ENCODE peak calls at places on chromosome 12, in ten cellular contexts. Z, I, L, D, G, W, A, V, Q and H are unnamed samples.

GRCh38 chr12:11622774-11623375 is 26.6 kb upstream of the ETV6 start:
- DNase-seq in Z (no peak), I (no peak), L (no peak), D (no peak), G (no peak), W (no peak), A (no peak), V (no peak), Q (no peak), H (no peak)

GRCh38 chr12:18696971-18697602 is 40.7 kb downstream of the PLCZ1 start:
- DNase-seq in Z (no peak), I (peak), L (no peak), D (no peak), G (no peak), W (no peak), A (no peak), V (peak), Q (no peak), H (no peak)

GRCh38 chr12:2616763-2617162 is 178.0 kb upstream of the FKBP4 start:
- DNase-seq in Z (no peak), I (no peak), L (no peak), D (no peak), G (no peak), W (no peak), A (no peak), V (no peak), Q (no peak), H (no peak)

GRCh38 chr12:127295630-127296029 is 971.3 kb upstream of the TMEM132C start:
- DNase-seq in Z (no peak), I (no peak), L (no peak), D (no peak), G (no peak), W (no peak), A (no peak), V (no peak), Q (no peak), H (no peak)

GRCh38 chr12:1920436-1920835 is 2.0 kb upstream of the CACNA2D4 start:
- DNase-seq in Z (no peak), I (no peak), L (no peak), D (no peak), G (no peak), W (peak), A (no peak), V (no peak), Q (no peak), H (no peak)

GRCh38 chr12:42504049-42504448 is 85.5 kb downstream of the PRICKLE1 start:
- DNase-seq in Z (no peak), I (no peak), L (no peak), D (no peak), G (no peak), W (peak), A (no peak), V (peak), Q (no peak), H (no peak)

GRCh38 chr12:74849801-74850200 is 312.2 kb downstream of the ATXN7L3B start:
- DNase-seq in Z (no peak), I (no peak), L (no peak), D (no peak), G (no peak), W (no peak), A (no peak), V (peak), Q (no peak), H (no peak)

GRCh38 chr12:109951751-109952150 is 44.4 kb downstream of the GIT2 start:
- DNase-seq in Z (no peak), I (peak), L (no peak), D (no peak), G (no peak), W (no peak), A (no peak), V (peak), Q (no peak), H (no peak)

GRCh38 chr12:22100952-22101748 is 55.1 kb downstream of the CMAS start:
- DNase-seq in Z (peak), I (peak), L (no peak), D (no peak), G (no peak), W (no peak), A (no peak), V (peak), Q (no peak), H (no peak)

GRCh38 chr12:97995085-97995484 is 520.3 kb upstream of the TMPO start:
- DNase-seq in Z (no peak), I (no peak), L (no peak), D (no peak), G (no peak), W (no peak), A (no peak), V (no peak), Q (no peak), H (no peak)

GRCh38 chr12:112107728-112108447 is 695 bp downstream of the NAA25 start:
- DNase-seq in Z (peak), I (no peak), L (no peak), D (no peak), G (no peak), W (peak), A (no peak), V (peak), Q (no peak), H (peak)

GRCh38 chr12:131229426-131230339 is 276.0 kb downstream of the ADGRD1 start:
- DNase-seq in Z (no peak), I (no peak), L (no peak), D (no peak), G (no peak), W (no peak), A (no peak), V (no peak), Q (no peak), H (no peak)

GRCh38 chr12:52221912-52222457 is 11.1 kb upstream of the KRT7 start:
- DNase-seq in Z (peak), I (peak), L (peak), D (peak), G (no peak), W (peak), A (peak), V (peak), Q (no peak), H (peak)

GRCh38 chr12:67541625-67541991 is 106.9 kb upstream of the DYRK2 start:
- DNase-seq in Z (no peak), I (peak), L (no peak), D (no peak), G (no peak), W (no peak), A (no peak), V (no peak), Q (no peak), H (no peak)

GRCh38 chr12:94649349-94650142 is 811 bp downstream of the TMCC3 start:
- DNase-seq in Z (peak), I (peak), L (no peak), D (peak), G (peak), W (peak), A (no peak), V (peak), Q (peak), H (peak)

GRCh38 chr12:85279449-85280137 is 427 bp upstream of the ALX1 start:
- DNase-seq in Z (no peak), I (no peak), L (no peak), D (peak), G (no peak), W (peak), A (no peak), V (peak), Q (no peak), H (no peak)

GRCh38 chr12:102120886-102121285 is 903 bp downstream of the PARPBP start:
- DNase-seq in Z (no peak), I (peak), L (no peak), D (no peak), G (no peak), W (peak), A (no peak), V (peak), Q (no peak), H (no peak)

GRCh38 chr12:12357697-12358476 is 1.0 kb downstream of the BORCS5 start:
- DNase-seq in Z (no peak), I (peak), L (no peak), D (no peak), G (no peak), W (no peak), A (no peak), V (peak), Q (no peak), H (no peak)

GRCh38 chr12:2481951-2482350 is 312.8 kb upstream of the FKBP4 start:
- DNase-seq in Z (no peak), I (no peak), L (no peak), D (no peak), G (no peak), W (no peak), A (no peak), V (no peak), Q (no peak), H (no peak)

GRCh38 chr12:112711507-112711906 is 80.0 kb upstream of the RPH3A start:
- DNase-seq in Z (no peak), I (no peak), L (no peak), D (no peak), G (no peak), W (no peak), A (no peak), V (no peak), Q (no peak), H (no peak)

GRCh38 chr12:59115526-59115925 is 195.2 kb upstream of the LRIG3 start:
- DNase-seq in Z (no peak), I (no peak), L (no peak), D (no peak), G (no peak), W (no peak), A (no peak), V (no peak), Q (no peak), H (no peak)

GRCh38 chr12:6476496-6476895 is 6.0 kb upstream of the VAMP1 start:
- DNase-seq in Z (no peak), I (peak), L (no peak), D (no peak), G (no peak), W (no peak), A (no peak), V (no peak), Q (no peak), H (no peak)